ENCODE peak calls at places on chromosomes 5 and 9, in seven cellular contexts. S, V, J, P, U, Q and A are unnamed samples.

GRCh38 chr5:2748180-2748840 is 3.2 kb downstream of the IRX2 start:
- DNase-seq in S (peak; percentile 58), V (no peak), J (no peak), P (no peak), U (no peak), Q (no peak), A (no peak)

GRCh38 chr5:127650649-127651048 is 1.8 kb downstream of the CTXN3 start:
- DNase-seq in S (peak; percentile 41), V (peak; percentile 80), J (peak; percentile 81), P (no peak), U (no peak), Q (peak; percentile 13), A (no peak)

GRCh38 chr5:169161022-169161680 is 139.8 kb downstream of the SLIT3 start:
- DNase-seq in S (peak; percentile 96), V (peak; percentile 92), J (peak; percentile 6), P (no peak), U (peak; percentile 87), Q (peak; percentile 86), A (peak; percentile 44)

GRCh38 chr5:135193213-135194125 is 159.4 kb upstream of the PITX1 start:
- DNase-seq in S (peak; percentile 78), V (peak; percentile 78), J (peak; percentile 89), P (no peak), U (peak; percentile 23), Q (peak; percentile 30), A (no peak)

GRCh38 chr5:54159153-54159836 is 151.1 kb downstream of the ARL15 start:
- DNase-seq in S (peak; percentile 63), V (peak; percentile 10), J (peak; percentile 69), P (no peak), U (no peak), Q (no peak), A (no peak)

GRCh38 chr9:92558612-92559374 is 23.0 kb upstream of the ECM2 start:
- DNase-seq in S (no peak), V (no peak), J (no peak), P (no peak), U (no peak), Q (no peak), A (no peak)

GRCh38 chr9:31005086-31005665 is 1379.3 kb upstream of the ACO1 start:
- DNase-seq in S (no peak), V (no peak), J (no peak), P (no peak), U (no peak), Q (no peak), A (no peak)

GRCh38 chr5:103258957-103259704 is 568 bp downstream of the MACIR start:
- DNase-seq in S (peak; percentile 74), V (peak; percentile 28), J (peak; percentile 19), P (peak; percentile 73), U (peak; percentile 65), Q (peak; percentile 73), A (peak; percentile 53)

GRCh38 chr5:57749396-57749795 is 266.8 kb upstream of the ACTBL2 start:
- DNase-seq in S (peak; percentile 65), V (no peak), J (peak; percentile 41), P (no peak), U (no peak), Q (no peak), A (no peak)

GRCh38 chr5:72441094-72441723 is 66.0 kb downstream of the ZNF366 start:
- DNase-seq in S (peak; percentile 20), V (peak; percentile 49), J (peak; percentile 31), P (no peak), U (no peak), Q (no peak), A (no peak)

GRCh38 chr5:170306381-170306790 is 8.8 kb upstream of the LCP2 start:
- DNase-seq in S (peak; percentile 91), V (peak; percentile 20), J (peak; percentile 0), P (no peak), U (no peak), Q (peak; percentile 75), A (no peak)

DNA sequence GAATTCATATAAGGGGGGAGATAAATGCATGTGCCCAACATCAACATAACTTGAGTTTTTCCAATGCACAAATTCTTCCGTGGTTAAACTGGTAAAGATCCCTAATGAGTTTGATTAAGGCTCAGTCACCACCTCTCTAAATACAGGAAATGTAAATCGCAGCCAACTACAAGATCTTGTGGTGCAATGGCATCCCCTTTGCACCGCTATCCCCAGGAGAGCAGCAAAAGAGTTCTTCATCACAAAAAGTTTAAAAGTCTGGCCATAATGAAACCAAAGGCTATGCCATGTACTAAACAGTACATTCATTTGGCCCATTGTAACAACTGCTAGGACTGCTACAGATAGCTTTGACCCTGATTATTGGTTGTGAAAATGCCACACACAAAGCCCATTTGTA is 44.6 kb downstream of the ZNF608 start:
- DNase-seq in S (no peak), V (no peak), J (no peak), P (no peak), U (no peak), Q (no peak), A (no peak)
- H2AFZ ChIP-seq in S (no peak overlapping the region), V (no peak overlapping the region), J (no peak overlapping the region), P (no peak overlapping the region), U (no peak overlapping the region), Q (no peak overlapping the region), A (no peak overlapping the region)

GRCh38 chr5:157610990-157611389 is 35.4 kb upstream of the ADAM19 start:
- DNase-seq in S (no peak), V (no peak), J (no peak), P (no peak), U (no peak), Q (no peak), A (no peak)
- H2AFZ ChIP-seq in S (no peak overlapping the region), V (peak overlapping the region; percentile 13), J (peak overlapping the region; percentile 12), P (no peak overlapping the region), U (no peak overlapping the region), Q (no peak overlapping the region), A (peak overlapping the region; percentile 15)

GRCh38 chr5:110909950-110910349 is 161.6 kb upstream of the TSLP start:
- DNase-seq in S (peak; percentile 36), V (peak; percentile 80), J (peak; percentile 72), P (no peak), U (peak; percentile 60), Q (no peak), A (no peak)

GRCh38 chr5:110913221-110913620 is 158.3 kb upstream of the TSLP start:
- DNase-seq in S (no peak), V (no peak), J (no peak), P (no peak), U (no peak), Q (no peak), A (no peak)

GRCh38 chr5:110908848-110909247 is 162.7 kb upstream of the TSLP start:
- DNase-seq in S (no peak), V (no peak), J (no peak), P (no peak), U (peak; percentile 31), Q (no peak), A (no peak)

GRCh38 chr5:110903966-110904365 is 165.2 kb downstream of the SLC25A46 start:
- DNase-seq in S (no peak), V (peak; percentile 67), J (no peak), P (no peak), U (no peak), Q (no peak), A (no peak)

DNA sequence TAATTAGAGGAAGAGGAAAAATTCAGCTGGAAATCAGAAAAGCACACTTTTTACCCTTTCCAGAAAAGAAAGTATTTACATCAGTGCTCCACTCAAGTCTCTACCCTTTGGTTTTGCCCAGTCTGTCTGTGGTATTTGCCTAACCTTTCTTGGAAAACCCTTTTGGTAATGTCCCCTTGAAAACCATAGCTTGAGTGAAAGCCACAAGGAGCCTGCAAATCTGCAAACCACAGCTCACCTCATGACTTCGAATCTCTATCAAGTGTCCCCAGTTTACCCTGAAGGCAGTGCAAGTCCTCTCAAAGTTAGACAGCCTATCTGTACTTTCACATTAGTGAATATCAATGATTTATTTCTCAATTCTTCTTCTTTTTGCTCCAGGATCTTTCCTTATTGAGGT is 162.1 kb upstream of the TSLP start:
- DNase-seq in S (no peak), V (peak; percentile 43), J (no peak), P (no peak), U (peak; percentile 28), Q (no peak), A (no peak)
- H2AFZ ChIP-seq in S (no peak overlapping the region), V (no peak overlapping the region), J (peak overlapping the region; percentile 73), P (no peak overlapping the region), U (peak overlapping the region; percentile 25), Q (no peak overlapping the region), A (no peak overlapping the region)

GRCh38 chr5:110219769-110220168 is 506.7 kb downstream of the TMEM232 start:
- DNase-seq in S (no peak), V (no peak), J (no peak), P (no peak), U (no peak), Q (no peak), A (no peak)

GRCh38 chr5:110221036-110221435 is 505.4 kb downstream of the TMEM232 start:
- DNase-seq in S (no peak), V (no peak), J (no peak), P (no peak), U (no peak), Q (no peak), A (no peak)

GRCh38 chr5:110224050-110224449 is 502.4 kb downstream of the TMEM232 start:
- DNase-seq in S (no peak), V (no peak), J (no peak), P (no peak), U (no peak), Q (no peak), A (no peak)

DNA sequence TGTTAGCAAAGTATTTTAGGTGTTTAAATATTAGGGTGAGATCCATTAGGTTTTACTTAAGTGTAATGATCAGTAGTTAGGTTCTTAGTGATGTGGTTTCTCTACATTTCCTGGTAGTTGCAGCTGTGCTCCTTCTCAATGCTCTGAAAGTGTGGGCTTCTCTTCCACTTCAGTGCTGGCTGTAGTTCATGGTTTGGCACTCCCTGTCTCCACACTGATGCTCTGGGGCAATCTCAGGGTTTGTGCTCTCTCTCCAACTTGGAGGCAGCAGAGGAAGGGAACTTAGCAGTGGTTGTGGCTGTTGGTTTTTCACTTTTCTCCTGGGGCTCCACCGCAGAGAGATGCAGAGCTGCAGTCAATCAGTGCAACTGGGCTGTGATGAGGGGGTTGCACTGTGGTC is 507.5 kb downstream of the TMEM232 start:
- DNase-seq in S (no peak), V (no peak), J (no peak), P (peak; percentile 9), U (no peak), Q (no peak), A (no peak)
- H2AFZ ChIP-seq in S (no peak overlapping the region), V (no peak overlapping the region), J (no peak overlapping the region), P (no peak overlapping the region), U (no peak overlapping the region), Q (no peak overlapping the region), A (no peak overlapping the region)

GRCh38 chr9:113462781-113463286 is 693 bp upstream of the RGS3 start:
- DNase-seq in S (no peak), V (no peak), J (no peak), P (peak; percentile 77), U (no peak), Q (no peak), A (no peak)
- H2AFZ ChIP-seq in S (no peak overlapping the region), V (no peak overlapping the region), J (peak overlapping the region; percentile 86), P (peak overlapping the region; percentile 59), U (peak overlapping the region; percentile 96), Q (no peak overlapping the region), A (peak overlapping the region; percentile 68)